ENCODE peak calls at places on chromosomes 2 and 18, in seven cellular contexts. Q is AG04449, W is psoas muscle, Z is GM13977, Y is B cell, V is pancreas, X is HCT116. U is an unnamed sample.

GRCh38 chr2:28366496-28367282 is 26.0 kb upstream of the FOSL2 start:
- DNase-seq in X (no peak), Z (no peak), V (no peak), Q (no peak), Y (no peak), W (peak; percentile 59), U (peak; percentile 80)

GRCh38 chr2:130288467-130289403 is 54.0 kb upstream of the IMP4 start:
- DNase-seq in V (no peak), Q (no peak), Y (no peak), X (peak; percentile 33), Z (no peak), W (no peak), U (no peak)

GRCh38 chr2:122307772-122308171 is 552.3 kb downstream of the TSN start:
- DNase-seq in W (no peak), Q (no peak), V (no peak), Z (no peak), Y (no peak), X (no peak), U (no peak)

GRCh38 chr2:216857131-216857550 is 2.7 kb downstream of the TNP1 start:
- DNase-seq in Y (no peak), Q (peak; percentile 9), W (no peak), V (no peak), X (no peak), Z (no peak), U (no peak)

GRCh38 chr2:953975-954686 is 3.5 kb downstream of the SNTG2 start:
- DNase-seq in W (no peak), Y (no peak), V (no peak), X (no peak), Z (no peak), Q (no peak), U (no peak)

GRCh38 chr2:95057535-95058453 is 32.3 kb downstream of the MAL start:
- DNase-seq in X (no peak), W (no peak), Y (no peak), Q (no peak), V (no peak), Z (no peak), U (no peak)

GRCh38 chr2:7161501-7161900 is 244.3 kb downstream of the RNF144A start:
- DNase-seq in X (no peak), Z (no peak), Y (no peak), W (no peak), Q (no peak), V (no peak), U (no peak)

GRCh38 chr18:63553117-63553516 is 10.9 kb downstream of the SERPINB12 start:
- DNase-seq in Z (no peak), W (no peak), Q (peak; percentile 95), Y (no peak), V (no peak), X (peak; percentile 15), U (no peak)

GRCh38 chr2:158034198-158034831 is 67.4 kb upstream of the UPP2 start:
- DNase-seq in Z (peak; percentile 29), X (peak; percentile 53), Y (peak; percentile 28), V (peak; percentile 62), Q (no peak), W (no peak), U (peak; percentile 69)

GRCh38 chr18:3041857-3042256 is 28.9 kb upstream of the LPIN2 start:
- DNase-seq in X (no peak), W (no peak), Z (no peak), Q (no peak), V (no peak), Y (no peak), U (no peak)

GRCh38 chr2:152483276-152483996 is 148.5 kb downstream of the FMNL2 start:
- DNase-seq in V (no peak), Q (peak; percentile 42), Y (no peak), Z (no peak), W (no peak), X (no peak), U (no peak)

GRCh38 chr18:46213295-46213694 is 109.1 kb downstream of the HAUS1 start:
- DNase-seq in Y (peak; percentile 29), W (no peak), Z (peak; percentile 34), X (peak; percentile 21), Q (no peak), V (no peak), U (no peak)

GRCh38 chr18:8948471-8949149 is 153.9 kb upstream of the NDUFV2 start:
- DNase-seq in Y (no peak), V (no peak), X (no peak), W (no peak), Z (no peak), Q (no peak), U (no peak)

GRCh38 chr18:27685807-27686412 is 491.0 kb downstream of the CDH2 start:
- DNase-seq in V (no peak), X (peak; percentile 18), Q (no peak), Y (no peak), Z (no peak), W (no peak), U (peak; percentile 57)

GRCh38 chr2:189412330-189412953 is 28.8 kb upstream of the WDR75 start:
- DNase-seq in Z (peak; percentile 43), Q (no peak), Y (peak; percentile 46), X (peak; percentile 24), W (no peak), V (peak; percentile 48), U (no peak)

GRCh38 chr18:76923485-76924085 is 101.2 kb downstream of the ZNF236 start:
- DNase-seq in Y (no peak), Q (no peak), Z (no peak), V (no peak), X (peak; percentile 34), W (no peak), U (no peak)

GRCh38 chr2:1245193-1245592 is 168.1 kb upstream of the TPO start:
- DNase-seq in V (no peak), W (no peak), Q (no peak), Z (no peak), Y (no peak), X (no peak), U (no peak)

GRCh38 chr18:74375999-74376398 is 60.4 kb downstream of the C18orf63 start:
- DNase-seq in X (no peak), Z (no peak), Q (no peak), V (no peak), W (no peak), Y (no peak), U (no peak)

GRCh38 chr2:82345910-82346309 is 2041.4 kb upstream of the LRRTM1 start:
- DNase-seq in X (no peak), W (no peak), Y (no peak), Z (no peak), Q (no peak), V (no peak), U (no peak)
- TF ChIP-seq CTCF in X (no peak), W (no peak), Y (no peak), Z (no peak), Q (no peak), V (no peak), U (no peak)

GRCh38 chr2:227862741-227863588 is 8.5 kb upstream of the DAW1 start:
- DNase-seq in Y (no peak), V (no peak), X (peak; percentile 90), Z (no peak), Q (peak; percentile 59), W (peak; percentile 60), U (no peak)

GRCh38 chr2:227860116-227860724 is 11.2 kb upstream of the DAW1 start:
- DNase-seq in V (no peak), Q (no peak), W (no peak), Y (no peak), X (no peak), Z (no peak), U (no peak)

GRCh38 chr2:227864161-227864756 is 7.2 kb upstream of the DAW1 start:
- DNase-seq in W (no peak), V (no peak), Y (no peak), Z (no peak), Q (no peak), X (no peak), U (no peak)

GRCh38 chr2:227861011-227861410 is 10.4 kb upstream of the DAW1 start:
- DNase-seq in V (no peak), Y (no peak), Z (no peak), W (no peak), Q (no peak), X (no peak), U (no peak)

DNA sequence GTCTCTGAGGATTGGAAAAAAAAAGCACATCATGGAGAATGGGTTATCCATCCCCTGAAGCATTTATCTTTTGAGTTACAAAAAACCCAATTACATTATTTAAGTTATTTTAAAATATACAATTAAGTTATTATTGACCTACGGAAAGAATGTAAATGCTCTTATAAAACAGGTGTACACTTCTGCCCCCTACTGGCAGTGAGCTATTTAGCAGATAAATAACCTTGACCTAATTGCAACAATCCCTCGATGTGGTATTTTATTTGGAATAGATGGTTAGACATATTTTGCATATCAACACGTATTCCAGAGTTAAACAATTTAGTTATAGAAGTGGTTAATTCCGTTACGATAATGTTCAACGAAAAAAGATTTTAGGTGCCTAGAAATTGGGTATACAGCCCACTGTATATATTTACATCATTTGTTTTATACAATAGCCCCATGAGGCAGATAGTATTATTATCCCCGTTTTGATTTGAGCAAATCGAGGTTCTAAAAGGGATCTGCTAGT is 9.1 kb upstream of the DAW1 start:
- DNase-seq in W (no peak), Z (peak; percentile 64), V (no peak), X (peak; percentile 51), Y (peak; percentile 40), Q (no peak), U (no peak)
- TF ChIP-seq CTCF in W (peak; percentile 36), Z (peak; percentile 76), V (peak; percentile 50), X (peak; percentile 68), Y (peak; percentile 66), Q (peak; percentile 45), U (peak; percentile 55)

DNA sequence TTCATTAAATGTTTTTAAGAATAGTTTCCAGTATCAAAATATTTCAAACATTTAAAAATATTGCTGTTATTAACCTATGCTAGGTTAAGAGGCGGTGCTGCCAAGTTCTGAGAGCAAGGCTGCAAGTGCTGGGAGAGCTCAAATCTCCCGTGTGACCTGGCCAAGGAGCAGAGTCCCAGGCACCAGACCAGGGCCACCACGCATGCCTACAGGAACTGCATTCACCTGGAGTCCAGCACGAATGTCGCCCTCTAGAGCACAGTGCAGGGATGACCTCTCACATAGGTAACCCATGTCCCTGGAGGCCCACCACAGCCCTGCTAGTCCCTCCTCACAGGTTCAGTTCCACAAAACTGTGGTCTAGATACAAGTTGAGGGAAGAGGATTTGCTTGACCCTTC is 120.4 kb upstream of the POU3F3 start:
- DNase-seq in W (no peak), X (peak; percentile 36), Z (no peak), Y (peak; percentile 1), V (peak; percentile 18), Q (no peak), U (no peak)
- TF ChIP-seq CTCF in W (no peak), X (peak; percentile 71), Z (peak; percentile 61), Y (peak; percentile 30), V (no peak), Q (peak; percentile 26), U (no peak)

GRCh38 chr18:58446661-58447060 is 182.2 kb downstream of the ALPK2 start:
- DNase-seq in X (no peak), Q (no peak), W (no peak), Z (no peak), Y (no peak), V (no peak), U (no peak)

GRCh38 chr18:58451972-58452334 is 176.9 kb downstream of the ALPK2 start:
- DNase-seq in X (no peak), W (no peak), Y (no peak), V (no peak), Q (no peak), Z (no peak), U (no peak)

GRCh38 chr18:58447342-58448190 is 181.3 kb downstream of the ALPK2 start:
- DNase-seq in V (no peak), Q (no peak), X (no peak), W (no peak), Y (no peak), Z (no peak), U (no peak)

GRCh38 chr18:58451115-58451971 is 177.5 kb downstream of the ALPK2 start:
- DNase-seq in Q (no peak), Z (no peak), Y (no peak), V (no peak), W (no peak), X (no peak), U (no peak)

GRCh38 chr18:58449366-58449935 is 179.4 kb downstream of the ALPK2 start:
- DNase-seq in Z (no peak), W (no peak), Q (no peak), Y (no peak), X (no peak), V (no peak), U (no peak)
- TF ChIP-seq CTCF in Z (no peak), W (no peak), Q (no peak), Y (no peak), X (no peak), V (no peak), U (no peak)